ENCODE peak calls at places on chromosomes 2 and 18, in four cellular contexts. X is A549, B is uterus, G is K562. M is an unnamed sample.

GRCh38 chr2:14401838-14402237 is 230.7 kb upstream of the LRATD1 start:
- DNase-seq in X (no peak), B (peak), G (no peak), M (no peak)

GRCh38 chr2:28662468-28663095 is 89.0 kb upstream of the PPP1CB start:
- DNase-seq in X (no peak), B (peak), G (no peak), M (peak)

GRCh38 chr2:234793211-234793610 is 158.6 kb upstream of the SH3BP4 start:
- DNase-seq in X (no peak), B (no peak), G (no peak), M (no peak)

GRCh38 chr2:28348149-28348567 is 44.5 kb upstream of the FOSL2 start:
- DNase-seq in X (no peak), B (no peak), G (no peak), M (no peak)

GRCh38 chr2:97742381-97742847 is 29.0 kb downstream of the ZAP70 start:
- DNase-seq in X (no peak), B (no peak), G (no peak), M (peak)

GRCh38 chr2:160039166-160039903 is 23.1 kb downstream of the PLA2R1 start:
- DNase-seq in X (no peak), B (peak), G (no peak), M (no peak)

GRCh38 chr2:188607501-188607900 is 315.8 kb downstream of the GULP1 start:
- DNase-seq in X (no peak), B (no peak), G (no peak), M (no peak)

GRCh38 chr2:119377973-119378305 is 11.2 kb downstream of the DBI start:
- DNase-seq in X (no peak), B (no peak), G (no peak), M (no peak)

GRCh38 chr2:133674433-133675331 is 106.4 kb upstream of the NCKAP5 start:
- DNase-seq in X (no peak), B (peak), G (no peak), M (no peak)

GRCh38 chr2:10926191-10926830 is 14.6 kb downstream of the KCNF1 start:
- DNase-seq in X (no peak), B (no peak), G (no peak), M (no peak)

GRCh38 chr18:48142994-48143393 is 212.5 kb upstream of the SMAD2 start:
- DNase-seq in X (no peak), B (no peak), G (no peak), M (no peak)

GRCh38 chr18:44880170-44880569 is 199.5 kb downstream of the SETBP1 start:
- DNase-seq in X (no peak), B (no peak), G (no peak), M (no peak)

GRCh38 chr18:51196116-51196810 is 1.2 kb downstream of the MEX3C start:
- DNase-seq in X (peak), B (peak), G (peak), M (no peak)

GRCh38 chr2:182321096-182321495 is 105.7 kb downstream of the PDE1A start:
- DNase-seq in X (no peak), B (no peak), G (no peak), M (no peak)

GRCh38 chr2:27627963-27628766 is 647 bp downstream of the CCDC121 start:
- DNase-seq in X (peak), B (no peak), G (no peak), M (peak)

GRCh38 chr2:85470850-85471800 is 52.6 kb downstream of the SH2D6 start:
- DNase-seq in X (peak), B (no peak), G (no peak), M (no peak)

GRCh38 chr2:240946046-240946445 is 39.9 kb downstream of the CROCC2 start:
- DNase-seq in X (no peak), B (no peak), G (no peak), M (no peak)

GRCh38 chr2:194867328-194867727 is 789.7 kb upstream of the SLC39A10 start:
- DNase-seq in X (no peak), B (no peak), G (no peak), M (no peak)

GRCh38 chr2:400988-401679 is 113.2 kb upstream of the ALKAL2 start:
- DNase-seq in X (no peak), B (no peak), G (no peak), M (no peak)

GRCh38 chr2:218130822-218131221 is 5.0 kb downstream of the CXCR2 start:
- DNase-seq in X (no peak), B (no peak), G (no peak), M (no peak)

GRCh38 chr2:48551548-48551947 is 21.6 kb downstream of the STON1 start:
- DNase-seq in X (no peak), B (peak), G (no peak), M (no peak)

GRCh38 chr2:235505210-235505741 is 11.4 kb downstream of the AGAP1 start:
- DNase-seq in X (no peak), B (no peak), G (peak), M (no peak)

GRCh38 chr2:151669585-151670081 is 64.6 kb downstream of the NEB start:
- DNase-seq in X (no peak), B (no peak), G (peak), M (no peak)

GRCh38 chr2:29398384-29399237 is 283.4 kb downstream of the CLIP4 start:
- DNase-seq in X (no peak), B (no peak), G (no peak), M (no peak)

GRCh38 chr2:70790079-70790963 is at the start of gene FIGLA:
- DNase-seq in X (peak), B (no peak), G (no peak), M (no peak)

GRCh38 chr2:40315684-40316083 is 136.2 kb downstream of the SLC8A1 start:
- DNase-seq in X (no peak), B (no peak), G (no peak), M (no peak)

GRCh38 chr2:85777441-85777861 is 23.7 kb downstream of the ATOH8 start:
- DNase-seq in X (no peak), B (no peak), G (no peak), M (no peak)

GRCh38 chr18:63523660-63524059 is 18.5 kb upstream of the SERPINB12 start:
- DNase-seq in X (no peak), B (no peak), G (no peak), M (no peak)

GRCh38 chr2:163681765-163682164 is 54.0 kb downstream of the FIGN start:
- DNase-seq in X (no peak), B (peak), G (no peak), M (no peak)

GRCh38 chr2:163687213-163687612 is 48.6 kb downstream of the FIGN start:
- DNase-seq in X (no peak), B (no peak), G (no peak), M (no peak)

GRCh38 chr2:163686289-163686688 is 49.5 kb downstream of the FIGN start:
- DNase-seq in X (no peak), B (no peak), G (no peak), M (no peak)

GRCh38 chr2:163682695-163683094 is 53.1 kb downstream of the FIGN start:
- DNase-seq in X (no peak), B (no peak), G (no peak), M (peak)
- TF ChIP-seq CTCF in X (no peak), B (no peak), G (no peak), M (no peak)

GRCh38 chr2:1911811-1912210 is 167.5 kb upstream of the PXDN start:
- DNase-seq in X (no peak), B (no peak), G (no peak), M (no peak)

GRCh38 chr2:1910021-1910420 is 165.7 kb upstream of the PXDN start:
- DNase-seq in X (no peak), B (no peak), G (no peak), M (no peak)

GRCh38 chr2:1907849-1908533 is 163.7 kb upstream of the PXDN start:
- DNase-seq in X (no peak), B (no peak), G (no peak), M (no peak)

GRCh38 chr2:1912771-1913170 is 168.5 kb upstream of the PXDN start:
- DNase-seq in X (no peak), B (no peak), G (no peak), M (no peak)

DNA sequence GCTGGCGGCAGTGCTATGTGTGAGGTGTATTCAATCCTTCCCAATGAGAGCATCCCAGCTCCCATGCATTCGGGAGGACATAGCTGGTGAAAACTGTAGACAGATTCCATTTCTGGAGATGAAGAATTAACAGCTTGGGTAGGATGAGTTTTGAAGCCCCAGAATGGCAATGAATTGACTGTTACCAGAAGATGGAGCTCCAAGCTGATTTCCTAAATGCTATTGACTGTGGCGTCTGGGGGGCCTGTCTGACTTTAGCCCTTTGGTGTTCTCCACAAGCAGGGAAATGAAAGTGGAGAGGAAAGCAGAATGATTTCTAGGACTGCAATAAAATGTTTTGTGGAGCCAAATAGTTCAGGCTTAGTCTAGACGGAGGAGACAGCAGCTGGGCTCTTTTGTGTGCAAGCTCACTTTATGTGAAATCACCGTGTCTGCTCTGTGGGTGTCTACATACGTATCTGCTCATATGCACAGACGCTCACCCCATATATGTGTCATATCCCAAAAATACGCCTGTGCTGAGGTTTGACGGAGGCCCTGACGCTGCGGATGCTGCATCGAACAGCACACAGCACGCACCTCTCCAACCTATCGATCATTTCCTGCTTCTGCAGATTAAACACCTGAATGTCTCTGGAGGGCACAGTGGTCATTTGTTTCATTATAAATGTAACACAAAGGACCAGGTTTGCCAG is 166.4 kb upstream of the PXDN start:
- DNase-seq in X (no peak), B (no peak), G (no peak), M (no peak)
- TF ChIP-seq CTCF in X (no peak), B (no peak), G (no peak), M (no peak)

GRCh38 chr18:73150199-73150598 is 282.4 kb upstream of the NETO1 start:
- DNase-seq in X (no peak), B (no peak), G (no peak), M (no peak)
- TF ChIP-seq CTCF in X (no peak), B (no peak), G (no peak), M (peak)

DNA sequence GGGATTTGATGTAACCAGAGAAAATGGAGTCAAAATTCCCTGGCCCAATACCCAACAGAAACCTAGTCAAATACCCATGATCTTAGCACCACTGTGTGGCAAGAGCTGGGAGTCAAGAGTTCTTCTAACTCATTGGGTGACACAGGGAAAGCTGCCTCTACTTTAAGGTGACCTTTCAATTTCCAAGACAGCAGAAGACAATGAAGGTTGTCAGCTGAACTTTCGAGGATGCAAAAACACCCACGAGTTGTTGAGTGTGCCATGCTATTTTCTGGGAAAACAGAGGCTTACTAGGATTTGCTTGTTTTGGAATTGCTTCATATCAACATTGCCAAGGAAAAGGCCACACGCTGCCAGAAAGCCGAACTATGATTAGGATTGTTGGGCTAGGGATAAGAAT is 61.6 kb upstream of the CYRIA start:
- DNase-seq in X (no peak), B (no peak), G (no peak), M (no peak)
- TF ChIP-seq CTCF in X (no peak), B (no peak), G (peak), M (no peak)

GRCh38 chr18:46456691-46457090 is 200.3 kb downstream of the LOXHD1 start:
- DNase-seq in X (no peak), B (no peak), G (no peak), M (no peak)

GRCh38 chr18:46461993-46462392 is 195.0 kb downstream of the LOXHD1 start:
- DNase-seq in X (no peak), B (no peak), G (no peak), M (no peak)

GRCh38 chr18:46460754-46461153 is 196.3 kb downstream of the LOXHD1 start:
- DNase-seq in X (no peak), B (no peak), G (no peak), M (no peak)

GRCh38 chr18:46459789-46460455 is 197.1 kb downstream of the LOXHD1 start:
- DNase-seq in X (no peak), B (no peak), G (no peak), M (no peak)

GRCh38 chr18:46458472-46458871 is 198.5 kb downstream of the LOXHD1 start:
- DNase-seq in X (no peak), B (no peak), G (no peak), M (no peak)
- TF ChIP-seq CTCF in X (no peak), B (no peak), G (no peak), M (no peak)

GRCh38 chr2:239290618-239291504 is 110.0 kb downstream of the HDAC4 start:
- DNase-seq in X (no peak), B (peak), G (no peak), M (no peak)
- TF ChIP-seq CTCF in X (no peak), B (no peak), G (no peak), M (no peak)

GRCh38 chr18:79789901-79790885 is 7.5 kb upstream of the KCNG2 start:
- DNase-seq in X (no peak), B (no peak), G (no peak), M (no peak)

GRCh38 chr18:79787527-79788095 is 10.1 kb upstream of the KCNG2 start:
- DNase-seq in X (no peak), B (no peak), G (no peak), M (no peak)

GRCh38 chr18:79786781-79787526 is 10.8 kb upstream of the KCNG2 start:
- DNase-seq in X (no peak), B (no peak), G (no peak), M (no peak)

GRCh38 chr18:79789091-79789891 is 8.4 kb upstream of the KCNG2 start:
- DNase-seq in X (no peak), B (no peak), G (no peak), M (no peak)

DNA sequence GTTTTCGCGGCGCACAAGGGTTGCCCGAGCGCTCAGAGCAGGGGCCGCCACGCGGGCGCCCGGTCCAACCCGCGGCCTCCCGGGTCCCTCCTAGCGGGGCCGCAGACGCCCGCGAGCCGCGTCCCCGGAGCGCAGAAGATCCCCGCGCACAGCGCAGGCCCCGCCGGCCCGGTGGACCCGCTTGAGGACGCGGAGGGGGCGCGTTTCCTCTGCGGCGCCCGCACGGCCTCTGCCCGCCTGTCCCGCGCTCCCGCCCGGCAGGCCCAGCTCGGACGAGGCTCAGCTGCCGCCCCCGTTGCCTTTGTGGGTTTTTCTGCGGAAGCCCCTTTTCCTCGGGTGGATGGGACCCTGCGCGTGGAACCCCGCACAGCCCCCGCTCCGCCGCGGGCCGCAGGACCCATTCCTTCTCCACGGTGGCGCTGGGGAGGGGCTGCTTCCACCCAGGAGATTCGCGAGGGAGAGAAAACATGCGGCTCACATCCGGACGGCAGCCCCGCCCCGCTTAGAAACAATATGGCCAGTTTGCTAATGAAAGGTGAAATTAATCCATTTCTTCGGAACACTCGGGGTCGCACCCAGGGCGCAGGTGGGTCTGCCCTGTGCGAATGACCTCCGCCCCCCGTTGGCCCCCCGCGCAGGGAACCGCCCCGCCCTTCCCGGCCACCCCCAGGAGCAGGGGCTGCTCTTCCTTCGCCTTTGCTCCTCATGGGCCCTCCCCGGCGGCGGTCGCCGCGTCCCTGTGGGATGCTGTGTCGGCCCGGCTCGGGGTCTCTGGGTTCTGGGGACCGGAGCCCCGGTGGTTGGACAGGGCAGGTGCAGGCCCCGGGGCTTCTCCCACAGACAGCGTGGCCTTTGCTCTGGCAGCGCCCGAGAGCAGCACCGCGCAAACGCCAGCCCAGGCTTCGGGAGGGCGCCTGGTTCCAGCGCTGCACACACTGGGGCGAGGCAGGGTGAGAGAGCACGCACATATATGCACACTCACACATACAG is 9.3 kb upstream of the KCNG2 start:
- DNase-seq in X (no peak), B (no peak), G (no peak), M (no peak)
- TF ChIP-seq CTCF in X (no peak), B (no peak), G (no peak), M (no peak)

GRCh38 chr2:121888189-121888557 is 132.7 kb downstream of the TSN start:
- DNase-seq in X (peak), B (no peak), G (peak), M (no peak)
- TF ChIP-seq CTCF in X (no peak), B (no peak), G (peak), M (peak)

GRCh38 chr2:3001595-3002184 is 375.9 kb downstream of the EIPR1 start:
- DNase-seq in X (no peak), B (no peak), G (no peak), M (no peak)
- TF ChIP-seq CTCF in X (peak), B (no peak), G (peak), M (no peak)